ENCODE peak calls at places on chromosomes 16 and 17, in four cellular contexts. I is NCI-H1092, A is AG08396, D is midbrain. O is an unnamed sample.
A peak's percentile ranks its signal among the peaks of the same experiment; 100 is the strongest.

GRCh38 chr17:30567231-30568116 is 90.3 kb downstream of the GOSR1 start:
- DNase-seq in A (no peak), D (no peak), I (no peak), O (no peak)

GRCh38 chr17:18967806-18968744 is 16.1 kb downstream of the SLC5A10 start:
- DNase-seq in A (no peak), D (no peak), I (no peak), O (no peak)

GRCh38 chr17:78241277-78242023 is 10.0 kb downstream of the TMEM235 start:
- DNase-seq in I (no peak), D (peak; percentile 90), A (peak; percentile 65), O (peak; percentile 38)

GRCh38 chr16:84141143-84141670 is 3.8 kb downstream of the HSDL1 start:
- DNase-seq in I (no peak), D (no peak), A (no peak), O (no peak)

GRCh38 chr17:44219126-44219635 is 294 bp downstream of the UBTF start:
- DNase-seq in D (no peak), A (peak; percentile 87), I (peak; percentile 34), O (peak; percentile 86)

GRCh38 chr16:90031931-90032663 is 12.8 kb upstream of the DBNDD1 start:
- DNase-seq in A (peak; percentile 64), I (no peak), D (peak; percentile 25), O (peak; percentile 69)

GRCh38 chr17:41992576-41992975 is 24.7 kb downstream of the DNAJC7 start:
- DNase-seq in D (peak; percentile 84), A (no peak), I (no peak), O (no peak)

GRCh38 chr16:79320956-79321355 is 279.6 kb downstream of the MAF start:
- DNase-seq in D (no peak), A (no peak), I (no peak), O (no peak)

GRCh38 chr17:72385482-72385881 is 264.7 kb downstream of the SOX9 start:
- DNase-seq in I (no peak), A (no peak), D (no peak), O (no peak)

GRCh38 chr17:7897773-7898172 is 9.2 kb downstream of the CHD3 start:
- DNase-seq in D (peak; percentile 42), I (no peak), A (peak; percentile 72), O (peak; percentile 57)

GRCh38 chr16:67463691-67464090 is 17.3 kb downstream of the ATP6V0D1 start:
- DNase-seq in D (no peak), A (no peak), I (no peak), O (no peak)

GRCh38 chr17:57677301-57677700 is 67.8 kb downstream of the CCDC182 start:
- DNase-seq in I (no peak), D (no peak), A (no peak), O (no peak)

GRCh38 chr16:64983983-64984382 is 137.9 kb downstream of the CDH11 start:
- DNase-seq in I (no peak), A (peak; percentile 55), D (peak; percentile 61), O (peak; percentile 73)

GRCh38 chr17:27489045-27489715 is 32.9 kb downstream of the KSR1 start:
- DNase-seq in I (no peak), A (peak; percentile 73), D (peak; percentile 28), O (peak; percentile 93)

GRCh38 chr17:28466521-28467048 is 6.9 kb upstream of the SLC13A2 start:
- DNase-seq in A (no peak), D (no peak), I (no peak), O (no peak)

GRCh38 chr17:81726004-81726403 is 13.9 kb downstream of the SLC25A10 start:
- DNase-seq in I (no peak), A (no peak), D (no peak), O (no peak)

GRCh38 chr17:36668824-36669223 is 67.4 kb downstream of the MRM1 start:
- DNase-seq in D (no peak), A (no peak), I (no peak), O (no peak)

GRCh38 chr16:88681709-88682451 is 4.4 kb downstream of the SNAI3 start:
- DNase-seq in A (no peak), I (no peak), D (peak; percentile 42), O (no peak)

GRCh38 chr17:28819582-28819981 is 23.0 kb downstream of the FAM222B start:
- DNase-seq in A (no peak), I (no peak), D (no peak), O (no peak)

GRCh38 chr16:8962393-8963009 is 1.2 kb downstream of the USP7 start:
- DNase-seq in I (no peak), A (no peak), D (no peak), O (no peak)

GRCh38 chr16:78439646-78440045 is 340.2 kb downstream of the WWOX start:
- DNase-seq in A (no peak), I (no peak), D (no peak), O (no peak)

GRCh38 chr16:79767597-79768280 is 167.2 kb upstream of the MAF start:
- DNase-seq in A (peak; percentile 40), D (peak; percentile 57), I (no peak), O (peak; percentile 47)

GRCh38 chr16:22250522-22250921 is 44.4 kb downstream of the EEF2K start:
- DNase-seq in D (no peak), I (no peak), A (no peak), O (peak; percentile 30)

GRCh38 chr17:44916781-44917241 is 1.5 kb upstream of the GFAP start:
- DNase-seq in I (peak; percentile 25), D (peak; percentile 75), A (peak; percentile 41), O (peak; percentile 64)

GRCh38 chr16:75304521-75305363 is 53.3 kb upstream of the BCAR1 start:
- DNase-seq in I (no peak), D (peak; percentile 63), A (peak; percentile 64), O (peak; percentile 89)

GRCh38 chr17:38334480-38335364 is 9.0 kb downstream of the GPR179 start:
- DNase-seq in I (no peak), D (no peak), A (no peak), O (no peak)

GRCh38 chr17:8162997-8163977 is 539 bp upstream of the VAMP2 start:
- DNase-seq in I (no peak), D (no peak), A (no peak), O (no peak)

GRCh38 chr17:55140751-55141150 is 124.0 kb upstream of the HLF start:
- DNase-seq in I (no peak), A (no peak), D (no peak), O (no peak)

GRCh38 chr16:3776316-3776715 is 59.0 kb upstream of the TRAP1 start:
- DNase-seq in A (no peak), D (no peak), I (peak; percentile 37), O (no peak)

GRCh38 chr17:73182616-73183310 is 10.1 kb upstream of the COG1 start:
- DNase-seq in A (no peak), I (no peak), D (no peak), O (no peak)

GRCh38 chr16:13453938-13454553 is 465.9 kb upstream of the ERCC4 start:
- DNase-seq in A (no peak), I (peak; percentile 35), D (peak; percentile 41), O (no peak)

GRCh38 chr16:62751218-62751617 is 715.0 kb upstream of the CDH8 start:
- DNase-seq in D (no peak), A (no peak), I (no peak), O (no peak)

GRCh38 chr16:26189496-26190005 is 497.8 kb downstream of the HS3ST4 start:
- DNase-seq in D (no peak), I (no peak), A (no peak), O (no peak)